ENCODE peak calls at places on chromosomes 13 and 19, in ten cellular contexts. One of them, this sample, is unnamed.

GRCh38 chr19:19321143-19321577 is 531 bp downstream of the MAU2 start:
- DNase-seq in neural crest cell: no peak
- DNase-seq in trophoblast cell: peak; percentile 10
- DNase-seq in posterior vena cava: no peak
- DNase-seq in IMR-90: no peak
- DNase-seq in C1 segment of cervical spinal cord: peak; percentile 39
- DNase-seq in NCI-H748 treated with DMSO at 0.1 percent for 48 hours: no peak
- DNase-seq in K562: peak; percentile 45
- DNase-seq in HEK293T: no peak
- DNase-seq in heart left ventricle: no peak
- DNase-seq in this sample: peak; percentile 33

GRCh38 chr13:110921695-110922094 is 6.8 kb upstream of the ANKRD10 start:
- DNase-seq in HEK293T: no peak
- DNase-seq in posterior vena cava: no peak
- DNase-seq in IMR-90: no peak
- DNase-seq in trophoblast cell: no peak
- DNase-seq in NCI-H748 treated with DMSO at 0.1 percent for 48 hours: no peak
- DNase-seq in heart left ventricle: no peak
- DNase-seq in K562: no peak
- DNase-seq in C1 segment of cervical spinal cord: no peak
- DNase-seq in neural crest cell: no peak
- DNase-seq in this sample: no peak

GRCh38 chr19:5436101-5436947 is 18.9 kb upstream of the ZNRF4 start:
- DNase-seq in posterior vena cava: no peak
- DNase-seq in neural crest cell: peak; percentile 87
- DNase-seq in NCI-H748 treated with DMSO at 0.1 percent for 48 hours: no peak
- DNase-seq in IMR-90: peak; percentile 73
- DNase-seq in C1 segment of cervical spinal cord: peak; percentile 37
- DNase-seq in trophoblast cell: no peak
- DNase-seq in heart left ventricle: peak; percentile 31
- DNase-seq in K562: peak; percentile 67
- DNase-seq in HEK293T: peak; percentile 99
- DNase-seq in this sample: peak; percentile 72

GRCh38 chr13:76994281-76994680 is 2.4 kb downstream of the CLN5 start:
- DNase-seq in K562: no peak
- DNase-seq in IMR-90: no peak
- DNase-seq in C1 segment of cervical spinal cord: no peak
- DNase-seq in posterior vena cava: no peak
- DNase-seq in NCI-H748 treated with DMSO at 0.1 percent for 48 hours: no peak
- DNase-seq in trophoblast cell: no peak
- DNase-seq in heart left ventricle: no peak
- DNase-seq in neural crest cell: no peak
- DNase-seq in HEK293T: no peak
- DNase-seq in this sample: no peak

GRCh38 chr13:50843256-50844043 is at the start of gene DLEU7:
- DNase-seq in NCI-H748 treated with DMSO at 0.1 percent for 48 hours: no peak
- DNase-seq in C1 segment of cervical spinal cord: no peak
- DNase-seq in HEK293T: no peak
- DNase-seq in posterior vena cava: no peak
- DNase-seq in IMR-90: no peak
- DNase-seq in neural crest cell: peak; percentile 56
- DNase-seq in heart left ventricle: no peak
- DNase-seq in trophoblast cell: no peak
- DNase-seq in K562: no peak
- DNase-seq in this sample: no peak

GRCh38 chr13:80214521-80214941 is 126.4 kb downstream of the SPRY2 start:
- DNase-seq in trophoblast cell: no peak
- DNase-seq in HEK293T: no peak
- DNase-seq in IMR-90: peak; percentile 59
- DNase-seq in K562: no peak
- DNase-seq in heart left ventricle: no peak
- DNase-seq in C1 segment of cervical spinal cord: no peak
- DNase-seq in posterior vena cava: no peak
- DNase-seq in NCI-H748 treated with DMSO at 0.1 percent for 48 hours: peak; percentile 91
- DNase-seq in neural crest cell: no peak
- DNase-seq in this sample: peak; percentile 10

GRCh38 chr19:28710278-28710677 is 502.7 kb downstream of the UQCRFS1 start:
- DNase-seq in IMR-90: peak; percentile 67
- DNase-seq in heart left ventricle: no peak
- DNase-seq in trophoblast cell: no peak
- DNase-seq in C1 segment of cervical spinal cord: no peak
- DNase-seq in NCI-H748 treated with DMSO at 0.1 percent for 48 hours: peak; percentile 51
- DNase-seq in K562: peak; percentile 74
- DNase-seq in HEK293T: peak; percentile 7
- DNase-seq in posterior vena cava: no peak
- DNase-seq in neural crest cell: no peak
- DNase-seq in this sample: peak; percentile 74

GRCh38 chr13:99255241-99255640 is 2.9 kb downstream of the GPR18 start:
- DNase-seq in IMR-90: no peak
- DNase-seq in neural crest cell: no peak
- DNase-seq in trophoblast cell: no peak
- DNase-seq in C1 segment of cervical spinal cord: no peak
- DNase-seq in K562: no peak
- DNase-seq in posterior vena cava: no peak
- DNase-seq in HEK293T: no peak
- DNase-seq in heart left ventricle: no peak
- DNase-seq in NCI-H748 treated with DMSO at 0.1 percent for 48 hours: no peak
- DNase-seq in this sample: no peak

GRCh38 chr19:16660763-16661479 is at the start of gene TMEM38A:
- DNase-seq in NCI-H748 treated with DMSO at 0.1 percent for 48 hours: no peak
- DNase-seq in HEK293T: peak; percentile 30
- DNase-seq in K562: peak; percentile 56
- DNase-seq in heart left ventricle: peak; percentile 72
- DNase-seq in posterior vena cava: peak; percentile 80
- DNase-seq in IMR-90: no peak
- DNase-seq in trophoblast cell: no peak
- DNase-seq in neural crest cell: peak; percentile 8
- DNase-seq in C1 segment of cervical spinal cord: peak; percentile 54
- DNase-seq in this sample: peak; percentile 26